ENCODE peak calls at places on chromosomes 7 and 10, in six cellular contexts. Y is heart right ventricle; R is CD4-positive, alpha-beta memory T cell; E is mesendoderm; U is ascending aorta; Z is cardiac muscle cell. N is an unnamed sample. For H3K36me3, the result is how much of the 10 kb centered on the place peaks cover.

GRCh38 chr7:84546403-84546802 is 351.8 kb upstream of the SEMA3A start:
- DNase-seq in Z (no peak), R (no peak), Y (no peak), E (no peak), U (no peak), N (peak)

GRCh38 chr7:55546826-55547225 is 25.5 kb downstream of the VOPP1 start:
- DNase-seq in U (peak), Y (peak), E (no peak), Z (no peak), R (no peak), N (peak)

GRCh38 chr7:710161-710560 is 16.3 kb upstream of the DNAAF5 start:
- DNase-seq in E (no peak), U (no peak), Y (no peak), R (no peak), Z (no peak), N (no peak)

GRCh38 chr7:116446179-116446855 is 53.2 kb upstream of the CAV2 start:
- DNase-seq in Y (no peak), Z (no peak), U (no peak), E (no peak), R (no peak), N (no peak)

GRCh38 chr10:131848296-131848695 is 52.5 kb upstream of the PPP2R2D start:
- DNase-seq in U (no peak), Y (no peak), E (no peak), R (no peak), Z (no peak), N (peak)

GRCh38 chr7:120554960-120555571 is 282.1 kb downstream of the KCND2 start:
- DNase-seq in E (peak), Y (peak), R (no peak), Z (peak), U (no peak), N (no peak)

GRCh38 chr10:126500185-126500584 is 111.9 kb upstream of the ADAM12 start:
- DNase-seq in Y (no peak), E (no peak), Z (no peak), U (no peak), R (no peak), N (no peak)

GRCh38 chr7:155213385-155213784 is 84.3 kb upstream of the INSIG1 start:
- DNase-seq in Z (no peak), E (no peak), Y (no peak), U (no peak), R (no peak), N (no peak)

GRCh38 chr10:74852406-74852805 is 26.0 kb downstream of the KAT6B start:
- DNase-seq in U (no peak), Z (no peak), R (no peak), E (no peak), Y (no peak), N (no peak)

GRCh38 chr10:74855439-74855838 is 29.0 kb downstream of the KAT6B start:
- DNase-seq in R (no peak), Z (no peak), Y (no peak), U (no peak), E (no peak), N (no peak)

GRCh38 chr10:74855027-74855426 is 28.6 kb downstream of the KAT6B start:
- DNase-seq in U (no peak), E (peak), R (no peak), Z (peak), Y (peak), N (no peak)

GRCh38 chr10:74856940-74857339 is 30.5 kb downstream of the KAT6B start:
- DNase-seq in E (no peak), Y (no peak), U (no peak), R (no peak), Z (no peak), N (no peak)

DNA sequence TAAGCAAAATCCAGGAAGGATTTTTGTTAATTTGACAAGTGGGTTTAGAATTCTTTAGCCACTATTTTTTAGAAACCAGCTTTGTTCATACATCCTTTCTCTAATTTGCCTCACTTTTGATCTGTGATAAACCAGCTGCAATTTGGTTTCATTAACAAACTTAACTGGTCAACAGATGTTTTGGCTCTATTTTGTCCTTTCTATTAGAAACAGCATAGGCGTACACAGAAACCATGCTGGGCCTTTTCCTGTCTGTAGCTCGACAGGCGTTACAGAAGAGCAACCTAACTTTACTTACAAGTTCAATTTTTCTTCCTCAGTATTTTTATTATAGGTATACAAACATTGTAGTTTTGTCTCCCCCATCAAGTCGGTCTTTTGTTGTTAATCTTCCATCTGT is 28.2 kb downstream of the KAT6B start:
- DNase-seq in R (no peak), Y (no peak), U (no peak), E (peak), Z (no peak), N (no peak)
- H3K27ac ChIP-seq in R (no peak), Y (peak), U (no peak), E (no peak), Z (peak), N (no peak)

GRCh38 chr7:44403176-44403759 is 77.9 kb upstream of the CAMK2B start:
- DNase-seq in E (no peak), R (no peak), Y (no peak), U (no peak), Z (no peak), N (no peak)
- H3K36me3 ChIP-seq in E (under half), R (under half), Y (under half), U (under half), Z (under half), N (under half)

GRCh38 chr7:69198250-69198649 is 400.0 kb upstream of the AUTS2 start:
- DNase-seq in R (no peak), U (no peak), Y (no peak), Z (no peak), E (no peak), N (no peak)

GRCh38 chr7:69199661-69200060 is 398.6 kb upstream of the AUTS2 start:
- DNase-seq in R (no peak), U (no peak), E (no peak), Z (no peak), Y (no peak), N (no peak)

GRCh38 chr7:69196593-69196992 is 401.7 kb upstream of the AUTS2 start:
- DNase-seq in Y (no peak), R (no peak), Z (no peak), E (no peak), U (no peak), N (no peak)

GRCh38 chr7:69204936-69205335 is 393.3 kb upstream of the AUTS2 start:
- DNase-seq in E (peak), U (no peak), Z (no peak), R (no peak), Y (no peak), N (no peak)

DNA sequence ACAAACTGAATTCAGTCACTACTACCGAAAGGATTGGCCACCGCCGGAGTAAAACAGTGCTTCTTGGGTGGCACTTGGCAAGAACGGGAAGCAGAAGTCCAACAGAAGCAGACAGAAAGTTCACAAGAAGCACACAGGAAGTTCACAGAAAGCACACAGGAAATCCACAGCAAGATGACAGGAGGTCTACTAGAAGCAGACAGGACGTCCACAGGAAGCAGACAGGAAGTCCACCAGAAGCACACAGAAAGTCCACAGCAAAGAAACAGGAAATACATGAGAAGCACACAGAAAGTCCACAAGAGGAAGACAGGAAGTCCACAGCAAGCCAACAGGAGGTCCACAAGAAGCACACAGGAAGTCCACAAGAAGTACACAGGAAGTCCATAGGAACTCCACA is 399.2 kb upstream of the AUTS2 start:
- DNase-seq in Z (no peak), E (no peak), Y (no peak), R (no peak), U (no peak), N (no peak)
- H3K27ac ChIP-seq in Z (no peak), E (no peak), Y (no peak), R (no peak), U (no peak), N (no peak)

GRCh38 chr10:93515963-93516450 is 19.6 kb downstream of the CEP55 start:
- DNase-seq in E (no peak), Y (no peak), Z (no peak), U (no peak), R (no peak), N (no peak)
- H3K36me3 ChIP-seq in E (under half), Y (under half), Z (under half), U (under half), R (under half), N (under half)

N was measured in upper lobe of right lung.